ENCODE peak calls at places on chromosomes 5 and 9, in six cellular contexts. One of them, this sample, is unnamed.
A peak's percentile ranks its signal among the peaks of the same experiment; 100 is the strongest.

GRCh38 chr5:128559300-128560297 is 21.6 kb upstream of the FBN2 start:
- DNase-seq in amniotic stem cell: peak; percentile 42
- DNase-seq in GM04504: no peak
- DNase-seq in Peyer's patch: no peak
- DNase-seq in erythroblast: no peak
- DNase-seq in NCI-H1105: no peak
- DNase-seq in this sample: no peak

GRCh38 chr5:174556756-174557155 is 167.6 kb upstream of the MSX2 start:
- DNase-seq in amniotic stem cell: no peak
- DNase-seq in GM04504: no peak
- DNase-seq in Peyer's patch: no peak
- DNase-seq in erythroblast: no peak
- DNase-seq in NCI-H1105: no peak
- DNase-seq in this sample: no peak

GRCh38 chr5:161691911-161692310 is 6.4 kb downstream of the GABRA6 start:
- DNase-seq in amniotic stem cell: no peak
- DNase-seq in GM04504: no peak
- DNase-seq in Peyer's patch: no peak
- DNase-seq in erythroblast: no peak
- DNase-seq in NCI-H1105: no peak
- DNase-seq in this sample: no peak

GRCh38 chr5:53397845-53398244 is 82.6 kb upstream of the FST start:
- DNase-seq in amniotic stem cell: no peak
- DNase-seq in GM04504: peak; percentile 58
- DNase-seq in Peyer's patch: no peak
- DNase-seq in erythroblast: peak; percentile 4
- DNase-seq in NCI-H1105: no peak
- DNase-seq in this sample: peak; percentile 50

GRCh38 chr5:30279237-30279636 is 914.2 kb upstream of the CDH6 start:
- DNase-seq in amniotic stem cell: no peak
- DNase-seq in GM04504: no peak
- DNase-seq in Peyer's patch: no peak
- DNase-seq in erythroblast: no peak
- DNase-seq in NCI-H1105: no peak
- DNase-seq in this sample: no peak

GRCh38 chr5:64384761-64385160 is 121.1 kb upstream of the RGS7BP start:
- DNase-seq in amniotic stem cell: peak; percentile 1
- DNase-seq in GM04504: no peak
- DNase-seq in Peyer's patch: no peak
- DNase-seq in erythroblast: peak; percentile 2
- DNase-seq in NCI-H1105: no peak
- DNase-seq in this sample: no peak

GRCh38 chr5:132011561-132012384 is at the start of gene ACSL6:
- DNase-seq in amniotic stem cell: no peak
- DNase-seq in GM04504: no peak
- DNase-seq in Peyer's patch: peak; percentile 68
- DNase-seq in erythroblast: peak; percentile 41
- DNase-seq in NCI-H1105: peak; percentile 21
- DNase-seq in this sample: no peak

GRCh38 chr5:16095612-16096011 is 84.0 kb downstream of the MARCHF11 start:
- DNase-seq in amniotic stem cell: no peak
- DNase-seq in GM04504: no peak
- DNase-seq in Peyer's patch: no peak
- DNase-seq in erythroblast: no peak
- DNase-seq in NCI-H1105: no peak
- DNase-seq in this sample: no peak

GRCh38 chr9:7259544-7260241 is 501.9 kb downstream of the KDM4C start:
- DNase-seq in amniotic stem cell: no peak
- DNase-seq in GM04504: no peak
- DNase-seq in Peyer's patch: no peak
- DNase-seq in erythroblast: no peak
- DNase-seq in NCI-H1105: no peak
- DNase-seq in this sample: no peak

GRCh38 chr9:83166369-83166768 is 103.4 kb upstream of the RASEF start:
- DNase-seq in amniotic stem cell: no peak
- DNase-seq in GM04504: no peak
- DNase-seq in Peyer's patch: no peak
- DNase-seq in erythroblast: no peak
- DNase-seq in NCI-H1105: no peak
- DNase-seq in this sample: no peak

GRCh38 chr9:17625644-17626388 is 47.0 kb downstream of the SH3GL2 start:
- DNase-seq in amniotic stem cell: no peak
- DNase-seq in GM04504: no peak
- DNase-seq in Peyer's patch: no peak
- DNase-seq in erythroblast: no peak
- DNase-seq in NCI-H1105: no peak
- DNase-seq in this sample: no peak

GRCh38 chr5:42770003-42770402 is 13.4 kb downstream of the CCDC152 start:
- DNase-seq in amniotic stem cell: no peak
- DNase-seq in GM04504: no peak
- DNase-seq in Peyer's patch: no peak
- DNase-seq in erythroblast: no peak
- DNase-seq in NCI-H1105: no peak
- DNase-seq in this sample: no peak

GRCh38 chr5:133144245-133144981 is 92.6 kb downstream of the HSPA4 start:
- DNase-seq in amniotic stem cell: no peak
- DNase-seq in GM04504: no peak
- DNase-seq in Peyer's patch: no peak
- DNase-seq in erythroblast: no peak
- DNase-seq in NCI-H1105: no peak
- DNase-seq in this sample: no peak

GRCh38 chr5:33037101-33037500 is 326.0 kb downstream of the NPR3 start:
- DNase-seq in amniotic stem cell: no peak
- DNase-seq in GM04504: no peak
- DNase-seq in Peyer's patch: no peak
- DNase-seq in erythroblast: no peak
- DNase-seq in NCI-H1105: no peak
- DNase-seq in this sample: no peak

GRCh38 chr5:22372376-22372775 is 480.8 kb downstream of the CDH12 start:
- DNase-seq in amniotic stem cell: no peak
- DNase-seq in GM04504: no peak
- DNase-seq in Peyer's patch: no peak
- DNase-seq in erythroblast: no peak
- DNase-seq in NCI-H1105: no peak
- DNase-seq in this sample: no peak

GRCh38 chr5:1317921-1318565 is 23.2 kb upstream of the TERT start:
- DNase-seq in amniotic stem cell: no peak
- DNase-seq in GM04504: no peak
- DNase-seq in Peyer's patch: no peak
- DNase-seq in erythroblast: no peak
- DNase-seq in NCI-H1105: no peak
- DNase-seq in this sample: no peak

GRCh38 chr9:86601697-86602096 is 247.5 kb upstream of the TUT7 start:
- DNase-seq in amniotic stem cell: no peak
- DNase-seq in GM04504: no peak
- DNase-seq in Peyer's patch: no peak
- DNase-seq in erythroblast: no peak
- DNase-seq in NCI-H1105: no peak
- DNase-seq in this sample: no peak

GRCh38 chr9:121246821-121247511 is 21.0 kb upstream of the GSN start:
- DNase-seq in amniotic stem cell: peak; percentile 26
- DNase-seq in GM04504: no peak
- DNase-seq in Peyer's patch: no peak
- DNase-seq in erythroblast: no peak
- DNase-seq in NCI-H1105: no peak
- DNase-seq in this sample: peak; percentile 78

GRCh38 chr5:567664-568060 is 43.4 kb upstream of the SLC9A3 start:
- DNase-seq in amniotic stem cell: no peak
- DNase-seq in GM04504: no peak
- DNase-seq in Peyer's patch: peak; percentile 43
- DNase-seq in erythroblast: no peak
- DNase-seq in NCI-H1105: no peak
- DNase-seq in this sample: no peak

GRCh38 chr5:143086851-143087637 is 316.4 kb downstream of the NR3C1 start:
- DNase-seq in amniotic stem cell: no peak
- DNase-seq in GM04504: peak; percentile 63
- DNase-seq in Peyer's patch: no peak
- DNase-seq in erythroblast: no peak
- DNase-seq in NCI-H1105: no peak
- DNase-seq in this sample: peak; percentile 79

GRCh38 chr9:120136685-120137084 is 443.3 kb downstream of the CDK5RAP2 start:
- DNase-seq in amniotic stem cell: no peak
- DNase-seq in GM04504: no peak
- DNase-seq in Peyer's patch: no peak
- DNase-seq in erythroblast: no peak
- DNase-seq in NCI-H1105: no peak
- DNase-seq in this sample: no peak

GRCh38 chr5:36406023-36406422 is 104.3 kb upstream of the RANBP3L start:
- DNase-seq in amniotic stem cell: no peak
- DNase-seq in GM04504: no peak
- DNase-seq in Peyer's patch: no peak
- DNase-seq in erythroblast: no peak
- DNase-seq in NCI-H1105: no peak
- DNase-seq in this sample: no peak